ENCODE peak calls at places on chromosome 19, in four cellular contexts. One of them, this sample, is unnamed.

GRCh38 chr19:1725100-1726064 is 27.9 kb upstream of the ONECUT3 start:
- DNase-seq in heart right ventricle: peak; percentile 60
- DNase-seq in tibial nerve: no peak
- DNase-seq in BJ: no peak
- DNase-seq in this sample: peak; percentile 49

GRCh38 chr19:46654621-46655152 is 6.3 kb downstream of the DACT3 start:
- DNase-seq in heart right ventricle: no peak
- DNase-seq in tibial nerve: no peak
- DNase-seq in BJ: no peak
- DNase-seq in this sample: no peak

GRCh38 chr19:54803410-54803809 is at the start of gene KIR2DL4:
- DNase-seq in heart right ventricle: no peak
- DNase-seq in tibial nerve: no peak
- DNase-seq in BJ: no peak
- DNase-seq in this sample: no peak

GRCh38 chr19:13001502-13002388 is 6.5 kb downstream of the NFIX start:
- DNase-seq in heart right ventricle: peak; percentile 66
- DNase-seq in tibial nerve: no peak
- DNase-seq in BJ: no peak
- DNase-seq in this sample: no peak

GRCh38 chr19:18697680-18698079 is 14.2 kb downstream of the CRTC1 start:
- DNase-seq in heart right ventricle: no peak
- DNase-seq in tibial nerve: no peak
- DNase-seq in BJ: no peak
- DNase-seq in this sample: no peak

GRCh38 chr19:1513492-1514294 is 874 bp upstream of the ADAMTSL5 start:
- DNase-seq in heart right ventricle: peak; percentile 60
- DNase-seq in tibial nerve: no peak
- DNase-seq in BJ: no peak
- DNase-seq in this sample: no peak

GRCh38 chr19:45385392-45386221 is 15.2 kb upstream of the ERCC2 start:
- DNase-seq in heart right ventricle: no peak
- DNase-seq in tibial nerve: no peak
- DNase-seq in BJ: no peak
- DNase-seq in this sample: no peak

GRCh38 chr19:11345122-11345752 is 831 bp downstream of the TMEM205 start:
- DNase-seq in heart right ventricle: no peak
- DNase-seq in tibial nerve: no peak
- DNase-seq in BJ: no peak
- DNase-seq in this sample: no peak

GRCh38 chr19:52428937-52429336 is at the start of gene ZNF534:
- DNase-seq in heart right ventricle: no peak
- DNase-seq in tibial nerve: no peak
- DNase-seq in BJ: no peak
- DNase-seq in this sample: no peak

GRCh38 chr19:46021531-46022041 is 1.3 kb downstream of the PGLYRP1 start:
- DNase-seq in heart right ventricle: no peak
- DNase-seq in tibial nerve: no peak
- DNase-seq in BJ: no peak
- DNase-seq in this sample: no peak

GRCh38 chr19:58555369-58555885 is 522 bp upstream of the CHMP2A start:
- DNase-seq in heart right ventricle: no peak
- DNase-seq in tibial nerve: no peak
- DNase-seq in BJ: no peak
- DNase-seq in this sample: no peak

GRCh38 chr19:58553799-58554493 is 959 bp downstream of the CHMP2A start:
- DNase-seq in heart right ventricle: no peak
- DNase-seq in tibial nerve: no peak
- DNase-seq in BJ: no peak
- DNase-seq in this sample: no peak

GRCh38 chr19:58555920-58556632 is 1.2 kb upstream of the CHMP2A start:
- DNase-seq in heart right ventricle: no peak
- DNase-seq in tibial nerve: no peak
- DNase-seq in BJ: no peak
- DNase-seq in this sample: no peak

GRCh38 chr19:58556633-58557252 is 1.7 kb downstream of the UBE2M start:
- DNase-seq in heart right ventricle: no peak
- DNase-seq in tibial nerve: no peak
- DNase-seq in BJ: no peak
- DNase-seq in this sample: no peak

GRCh38 chr19:58554494-58555368 is at the start of gene CHMP2A:
- DNase-seq in heart right ventricle: peak; percentile 99
- DNase-seq in tibial nerve: peak; percentile 98
- DNase-seq in BJ: peak; percentile 72
- DNase-seq in this sample: peak; percentile 99
- TF ChIP-seq CTCF in heart right ventricle: no peak
- TF ChIP-seq CTCF in tibial nerve: peak; percentile 24
- TF ChIP-seq CTCF in BJ: no peak
- TF ChIP-seq CTCF in this sample: no peak

DNA sequence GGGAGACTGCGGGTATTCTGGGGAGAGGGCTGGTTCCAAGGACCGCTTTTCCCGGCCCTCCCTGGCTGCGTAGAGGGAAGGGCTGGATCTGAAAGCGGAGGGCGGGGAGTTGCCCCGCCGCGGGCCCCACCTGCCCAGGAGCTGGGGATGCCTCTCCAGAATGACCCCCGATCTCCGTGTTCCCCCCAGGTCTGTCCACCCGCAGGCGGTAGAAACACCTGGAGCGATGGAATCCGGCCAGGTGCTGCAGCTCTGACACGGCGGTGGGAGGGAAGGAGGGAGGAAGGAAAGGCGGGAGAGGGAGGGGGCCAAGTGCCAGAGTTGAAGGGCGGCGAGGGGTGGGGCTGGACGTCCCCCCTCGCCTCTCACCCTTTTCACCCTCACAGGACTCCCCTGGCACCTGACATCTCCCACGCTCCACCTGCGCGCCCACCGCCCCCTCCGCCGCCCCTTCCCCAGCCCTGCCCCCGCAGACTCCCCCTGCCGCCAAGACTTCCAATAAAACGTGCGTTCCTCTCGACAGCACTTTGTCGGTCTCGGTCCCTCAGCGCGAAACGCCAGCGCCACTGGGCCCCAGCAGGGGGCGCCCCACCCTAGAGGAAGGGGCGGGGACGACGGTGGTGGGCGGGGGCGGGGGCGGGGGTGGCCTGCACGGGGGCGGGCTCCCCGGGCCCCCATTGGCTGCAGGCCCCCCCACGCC is 374 bp upstream of the FXYD7 start:
- DNase-seq in heart right ventricle: peak; percentile 63
- DNase-seq in tibial nerve: no peak
- DNase-seq in BJ: no peak
- DNase-seq in this sample: peak; percentile 69
- TF ChIP-seq CTCF in heart right ventricle: peak; percentile 67
- TF ChIP-seq CTCF in tibial nerve: no peak
- TF ChIP-seq CTCF in BJ: peak; percentile 61
- TF ChIP-seq CTCF in this sample: peak; percentile 78

DNA sequence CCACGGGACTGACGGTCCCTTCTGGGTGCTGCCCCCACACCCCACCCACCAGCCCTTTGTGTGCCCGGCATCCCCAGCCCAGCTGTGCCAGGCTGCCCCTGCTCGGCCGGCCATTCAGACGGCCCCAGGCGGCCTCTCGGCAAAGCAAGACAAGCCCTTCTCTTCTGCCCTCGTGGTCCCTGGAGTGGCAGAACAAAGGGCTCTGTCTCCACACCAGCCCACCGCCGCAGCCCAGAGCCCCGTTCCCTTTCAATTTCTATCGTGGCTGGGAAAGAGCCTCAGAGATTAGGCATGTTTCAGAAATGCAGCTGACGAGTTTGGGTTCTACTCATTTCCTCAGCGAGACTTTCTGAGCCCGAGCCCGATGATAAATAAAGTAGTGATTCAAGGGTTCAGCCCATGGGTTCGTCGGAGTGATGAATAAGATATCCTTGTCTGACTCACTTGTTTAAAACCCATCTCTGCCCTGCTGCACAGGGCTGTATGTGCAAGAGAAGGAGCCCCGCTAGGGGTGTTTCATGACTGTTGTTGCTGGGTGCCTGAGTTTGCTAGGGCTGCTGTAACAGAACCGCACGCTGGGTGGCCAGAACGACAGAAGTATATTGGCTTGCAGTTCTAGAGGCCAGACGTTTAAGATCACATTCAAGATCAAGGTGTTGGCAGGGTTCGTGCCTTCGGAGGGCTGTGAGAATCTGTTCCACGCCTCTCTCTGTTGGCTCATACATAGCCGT is 4.3 kb downstream of the MYO9B start:
- DNase-seq in heart right ventricle: peak; percentile 59
- DNase-seq in tibial nerve: peak; percentile 41
- DNase-seq in BJ: peak; percentile 92
- DNase-seq in this sample: no peak
- TF ChIP-seq CTCF in heart right ventricle: peak; percentile 62
- TF ChIP-seq CTCF in tibial nerve: peak; percentile 77
- TF ChIP-seq CTCF in BJ: peak; percentile 73
- TF ChIP-seq CTCF in this sample: no peak

DNA sequence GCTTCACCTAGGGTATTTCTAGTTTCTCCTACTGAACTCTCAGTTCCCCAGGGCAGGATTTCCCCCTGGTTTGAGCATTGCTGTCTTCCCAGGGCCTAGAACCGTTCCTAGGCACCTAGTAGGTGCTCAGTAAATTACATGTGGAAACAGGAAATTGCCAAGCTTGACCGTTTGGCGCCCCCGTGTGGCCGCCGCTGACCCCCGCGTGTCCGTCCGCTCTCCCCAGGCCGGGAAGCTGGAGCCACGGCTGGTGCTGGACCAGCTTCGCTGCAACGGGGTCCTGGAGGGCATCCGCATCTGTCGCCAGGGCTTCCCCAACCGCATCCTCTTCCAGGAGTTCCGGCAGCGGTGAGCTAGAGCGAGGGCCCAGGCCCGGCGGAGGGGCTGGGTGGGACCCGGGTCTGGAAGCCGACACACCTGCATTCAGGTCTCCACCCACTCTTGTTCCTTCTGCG is 55.5 kb downstream of the MYH14 start:
- DNase-seq in heart right ventricle: peak; percentile 23
- DNase-seq in tibial nerve: no peak
- DNase-seq in BJ: no peak
- DNase-seq in this sample: no peak
- TF ChIP-seq CTCF in heart right ventricle: peak; percentile 58
- TF ChIP-seq CTCF in tibial nerve: no peak
- TF ChIP-seq CTCF in BJ: peak; percentile 10
- TF ChIP-seq CTCF in this sample: peak; percentile 55

GRCh38 chr19:8609210-8610040 is 1.1 kb downstream of the ADAMTS10 start:
- DNase-seq in heart right ventricle: peak; percentile 72
- DNase-seq in tibial nerve: peak; percentile 35
- DNase-seq in BJ: no peak
- DNase-seq in this sample: no peak
- TF ChIP-seq CTCF in heart right ventricle: peak; percentile 48
- TF ChIP-seq CTCF in tibial nerve: peak; percentile 13
- TF ChIP-seq CTCF in BJ: peak; percentile 49
- TF ChIP-seq CTCF in this sample: no peak

GRCh38 chr19:6772028-6772865 is at the start of gene VAV1:
- DNase-seq in heart right ventricle: peak; percentile 61
- DNase-seq in tibial nerve: no peak
- DNase-seq in BJ: no peak
- DNase-seq in this sample: no peak
- TF ChIP-seq CTCF in heart right ventricle: no peak
- TF ChIP-seq CTCF in tibial nerve: no peak
- TF ChIP-seq CTCF in BJ: no peak
- TF ChIP-seq CTCF in this sample: no peak

DNA sequence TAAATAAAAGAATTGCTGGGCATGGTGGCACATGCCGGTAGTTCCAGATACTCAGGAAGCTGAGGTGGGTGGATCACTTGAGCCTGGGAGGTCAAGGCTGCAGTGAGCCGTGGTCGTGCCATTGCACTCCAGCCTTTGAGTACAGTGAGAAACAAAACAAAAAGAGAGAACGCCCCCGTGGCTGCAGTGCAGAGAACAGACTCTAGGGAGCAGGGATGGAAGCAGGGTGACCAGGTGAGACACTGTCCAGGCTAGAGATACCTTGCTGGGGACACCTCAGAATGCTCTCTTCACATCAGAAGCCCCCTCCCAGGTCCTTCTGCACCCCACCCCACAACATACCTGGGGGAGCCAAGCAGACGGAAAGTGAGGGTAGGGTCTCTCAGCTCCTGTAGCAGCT is 24.8 kb downstream of the MAP4K1 start:
- DNase-seq in heart right ventricle: no peak
- DNase-seq in tibial nerve: no peak
- DNase-seq in BJ: no peak
- DNase-seq in this sample: no peak
- TF ChIP-seq CTCF in heart right ventricle: no peak
- TF ChIP-seq CTCF in tibial nerve: no peak
- TF ChIP-seq CTCF in BJ: no peak
- TF ChIP-seq CTCF in this sample: no peak

GRCh38 chr19:33278403-33279269 is 23.7 kb downstream of the CEBPA start:
- DNase-seq in heart right ventricle: no peak
- DNase-seq in tibial nerve: no peak
- DNase-seq in BJ: no peak
- DNase-seq in this sample: no peak

GRCh38 chr19:33281296-33281926 is 20.9 kb downstream of the CEBPA start:
- DNase-seq in heart right ventricle: no peak
- DNase-seq in tibial nerve: no peak
- DNase-seq in BJ: no peak
- DNase-seq in this sample: no peak

GRCh38 chr19:33278023-33278402 is 24.3 kb downstream of the CEBPA start:
- DNase-seq in heart right ventricle: no peak
- DNase-seq in tibial nerve: no peak
- DNase-seq in BJ: no peak
- DNase-seq in this sample: no peak

GRCh38 chr19:33280351-33280921 is 21.9 kb downstream of the CEBPA start:
- DNase-seq in heart right ventricle: no peak
- DNase-seq in tibial nerve: no peak
- DNase-seq in BJ: no peak
- DNase-seq in this sample: no peak

DNA sequence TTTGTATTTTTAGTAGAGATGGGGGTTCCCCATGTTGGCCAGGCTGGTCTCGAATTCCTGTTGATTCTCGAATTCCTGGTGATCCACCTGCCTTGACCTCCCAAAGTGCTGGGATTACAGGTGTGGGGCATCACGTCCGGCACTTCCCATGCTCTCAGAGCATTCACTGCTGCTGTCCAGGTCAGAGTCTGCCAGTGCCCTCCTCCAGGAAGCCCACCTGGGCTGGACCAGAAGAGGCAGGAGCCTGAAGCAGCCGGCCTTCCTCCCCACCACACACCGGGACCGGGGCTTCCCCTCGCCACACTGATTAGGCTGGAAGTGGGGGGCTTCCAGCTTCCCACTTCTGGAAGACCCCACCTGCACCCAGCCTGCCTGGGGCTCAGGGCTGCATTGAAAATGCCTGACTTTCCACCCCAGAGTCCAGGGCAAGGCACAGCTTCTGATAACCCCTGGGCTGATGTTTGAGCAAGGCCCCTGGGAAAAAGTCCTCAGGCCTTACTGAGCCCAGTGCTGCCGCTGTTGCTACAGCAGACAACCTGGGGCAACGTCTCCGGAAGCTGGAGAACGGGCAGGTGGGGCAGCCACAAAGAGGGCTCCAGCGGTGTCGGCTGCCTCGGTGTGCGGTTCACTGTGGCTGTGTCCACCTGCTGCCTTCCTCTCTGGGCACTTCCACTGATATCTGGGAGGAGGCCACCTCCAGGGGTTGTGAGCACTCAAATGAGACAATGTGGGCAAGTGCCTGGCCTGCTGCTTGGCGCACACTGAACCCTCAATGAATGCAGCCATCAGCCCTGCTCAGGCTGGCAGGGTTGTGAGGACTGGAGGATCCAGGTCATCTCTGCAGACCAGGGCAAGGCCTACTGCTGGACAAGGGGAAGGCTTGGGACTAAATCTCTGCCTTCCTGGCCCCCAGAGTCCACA is 22.6 kb downstream of the CEBPA start:
- DNase-seq in heart right ventricle: no peak
- DNase-seq in tibial nerve: no peak
- DNase-seq in BJ: no peak
- DNase-seq in this sample: no peak
- TF ChIP-seq CTCF in heart right ventricle: no peak
- TF ChIP-seq CTCF in tibial nerve: no peak
- TF ChIP-seq CTCF in BJ: no peak
- TF ChIP-seq CTCF in this sample: no peak

GRCh38 chr19:47794526-47794925 is 9.8 kb downstream of the TPRX1 start:
- DNase-seq in heart right ventricle: no peak
- DNase-seq in tibial nerve: no peak
- DNase-seq in BJ: no peak
- DNase-seq in this sample: no peak
- TF ChIP-seq CTCF in heart right ventricle: no peak
- TF ChIP-seq CTCF in tibial nerve: no peak
- TF ChIP-seq CTCF in BJ: no peak
- TF ChIP-seq CTCF in this sample: no peak